ENCODE peak calls at places on chromosomes 16 and 17, in seven cellular contexts. H, Y, U, R, N, W and C are unnamed samples.

GRCh38 chr17:55545765-55546164 is 34.5 kb upstream of the SMIM36 start:
- DNase-seq in H (no peak), Y (no peak), U (no peak), R (no peak), N (no peak), W (no peak), C (no peak)

GRCh38 chr17:72631568-72631967 is 460.9 kb downstream of the SLC39A11 start:
- DNase-seq in H (no peak), Y (no peak), U (no peak), R (no peak), N (no peak), W (no peak), C (no peak)

GRCh38 chr16:2831203-2831602 is 1.1 kb downstream of the ZG16B start:
- DNase-seq in H (no peak), Y (no peak), U (no peak), R (no peak), N (no peak), W (no peak), C (no peak)

GRCh38 chr17:41583137-41584127 is 3.3 kb downstream of the KRT14 start:
- DNase-seq in H (peak; percentile 19), Y (no peak), U (no peak), R (no peak), N (no peak), W (peak; percentile 58), C (no peak)

GRCh38 chr16:81608515-81609209 is 164.1 kb downstream of the CMIP start:
- DNase-seq in H (no peak), Y (no peak), U (no peak), R (no peak), N (no peak), W (no peak), C (peak; percentile 56)

GRCh38 chr17:17180741-17181525 is 25.2 kb downstream of the PLD6 start:
- DNase-seq in H (no peak), Y (no peak), U (no peak), R (no peak), N (no peak), W (no peak), C (no peak)

GRCh38 chr16:75483222-75483621 is 12.0 kb downstream of the CHST6 start:
- DNase-seq in H (no peak), Y (peak; percentile 3), U (no peak), R (no peak), N (no peak), W (no peak), C (no peak)

GRCh38 chr17:72125742-72126141 is 4.9 kb downstream of the SOX9 start:
- DNase-seq in H (no peak), Y (no peak), U (no peak), R (no peak), N (no peak), W (no peak), C (no peak)

GRCh38 chr17:13646411-13646810 is 44.7 kb upstream of the HS3ST3A1 start:
- DNase-seq in H (no peak), Y (no peak), U (no peak), R (no peak), N (no peak), W (no peak), C (no peak)

GRCh38 chr17:12549499-12549901 is 116.2 kb upstream of the MYOCD start:
- DNase-seq in H (no peak), Y (no peak), U (no peak), R (no peak), N (no peak), W (no peak), C (no peak)

GRCh38 chr16:82533161-82533560 is 93.6 kb upstream of the CDH13 start:
- DNase-seq in H (no peak), Y (no peak), U (no peak), R (no peak), N (no peak), W (no peak), C (no peak)

GRCh38 chr16:81466351-81466960 is 21.8 kb downstream of the CMIP start:
- DNase-seq in H (no peak), Y (no peak), U (no peak), R (no peak), N (no peak), W (no peak), C (no peak)

GRCh38 chr16:49859139-49859947 is 3.4 kb upstream of the ZNF423 start:
- DNase-seq in H (peak; percentile 39), Y (no peak), U (peak; percentile 78), R (no peak), N (no peak), W (peak; percentile 79), C (no peak)

GRCh38 chr17:63479495-63480184 is 2.8 kb downstream of the ACE start:
- DNase-seq in H (no peak), Y (no peak), U (no peak), R (peak; percentile 58), N (no peak), W (no peak), C (no peak)

GRCh38 chr17:45016823-45017222 is 34.6 kb downstream of the DCAKD start:
- DNase-seq in H (peak; percentile 61), Y (no peak), U (no peak), R (no peak), N (no peak), W (peak; percentile 44), C (no peak)

GRCh38 chr17:57880086-57880456 is 30.2 kb upstream of the MRPS23 start:
- DNase-seq in H (no peak), Y (no peak), U (no peak), R (no peak), N (no peak), W (no peak), C (no peak)

GRCh38 chr16:3101018-3101840 is 2.1 kb upstream of the ZSCAN10 start:
- DNase-seq in H (peak; percentile 85), Y (no peak), U (no peak), R (peak; percentile 70), N (peak; percentile 68), W (no peak), C (peak; percentile 53)

GRCh38 chr17:12180644-12181261 is 160.1 kb downstream of the MAP2K4 start:
- DNase-seq in H (peak; percentile 58), Y (peak; percentile 53), U (peak; percentile 28), R (peak; percentile 39), N (no peak), W (peak; percentile 23), C (peak; percentile 59)

GRCh38 chr17:77071925-77072490 is 68.8 kb upstream of the SEC14L1 start:
- DNase-seq in H (no peak), Y (no peak), U (no peak), R (no peak), N (no peak), W (no peak), C (no peak)

GRCh38 chr17:77072670-77073069 is 68.1 kb upstream of the SEC14L1 start:
- DNase-seq in H (peak; percentile 71), Y (no peak), U (no peak), R (no peak), N (no peak), W (no peak), C (no peak)

GRCh38 chr17:77074681-77075080 is 66.1 kb upstream of the SEC14L1 start:
- DNase-seq in H (no peak), Y (no peak), U (no peak), R (no peak), N (no peak), W (no peak), C (no peak)

GRCh38 chr17:77070888-77071279 is 69.9 kb upstream of the SEC14L1 start:
- DNase-seq in H (peak; percentile 69), Y (no peak), U (no peak), R (no peak), N (no peak), W (no peak), C (no peak)

GRCh38 chr17:77076046-77076882 is 64.5 kb upstream of the SEC14L1 start:
- DNase-seq in H (no peak), Y (no peak), U (no peak), R (no peak), N (no peak), W (no peak), C (no peak)
- H3K4me3 ChIP-seq in H (no peak overlapping the region), Y (peak overlapping the region; percentile 27), U (no peak overlapping the region), R (no peak overlapping the region), N (no peak overlapping the region), W (no peak overlapping the region), C (no peak overlapping the region)

GRCh38 chr17:64772845-64773299 is 110.8 kb upstream of the SMURF2 start:
- DNase-seq in H (no peak), Y (no peak), U (no peak), R (no peak), N (no peak), W (no peak), C (no peak)

GRCh38 chr17:64773386-64773835 is 111.3 kb upstream of the SMURF2 start:
- DNase-seq in H (no peak), Y (no peak), U (no peak), R (no peak), N (no peak), W (no peak), C (no peak)

GRCh38 chr17:64774888-64775600 is 112.9 kb upstream of the SMURF2 start:
- DNase-seq in H (no peak), Y (no peak), U (no peak), R (no peak), N (no peak), W (no peak), C (no peak)

GRCh38 chr17:64775701-64776570 is 113.8 kb upstream of the SMURF2 start:
- DNase-seq in H (no peak), Y (no peak), U (no peak), R (no peak), N (no peak), W (no peak), C (no peak)

GRCh38 chr17:64773836-64774761 is 112.0 kb upstream of the SMURF2 start:
- DNase-seq in H (peak; percentile 81), Y (peak; percentile 18), U (no peak), R (peak; percentile 71), N (peak; percentile 93), W (peak; percentile 91), C (peak; percentile 69)
- TF ChIP-seq CTCF in H (peak; percentile 84), Y (peak; percentile 66), U (no peak), R (peak; percentile 65), N (peak; percentile 54), W (no peak), C (peak; percentile 26)

DNA sequence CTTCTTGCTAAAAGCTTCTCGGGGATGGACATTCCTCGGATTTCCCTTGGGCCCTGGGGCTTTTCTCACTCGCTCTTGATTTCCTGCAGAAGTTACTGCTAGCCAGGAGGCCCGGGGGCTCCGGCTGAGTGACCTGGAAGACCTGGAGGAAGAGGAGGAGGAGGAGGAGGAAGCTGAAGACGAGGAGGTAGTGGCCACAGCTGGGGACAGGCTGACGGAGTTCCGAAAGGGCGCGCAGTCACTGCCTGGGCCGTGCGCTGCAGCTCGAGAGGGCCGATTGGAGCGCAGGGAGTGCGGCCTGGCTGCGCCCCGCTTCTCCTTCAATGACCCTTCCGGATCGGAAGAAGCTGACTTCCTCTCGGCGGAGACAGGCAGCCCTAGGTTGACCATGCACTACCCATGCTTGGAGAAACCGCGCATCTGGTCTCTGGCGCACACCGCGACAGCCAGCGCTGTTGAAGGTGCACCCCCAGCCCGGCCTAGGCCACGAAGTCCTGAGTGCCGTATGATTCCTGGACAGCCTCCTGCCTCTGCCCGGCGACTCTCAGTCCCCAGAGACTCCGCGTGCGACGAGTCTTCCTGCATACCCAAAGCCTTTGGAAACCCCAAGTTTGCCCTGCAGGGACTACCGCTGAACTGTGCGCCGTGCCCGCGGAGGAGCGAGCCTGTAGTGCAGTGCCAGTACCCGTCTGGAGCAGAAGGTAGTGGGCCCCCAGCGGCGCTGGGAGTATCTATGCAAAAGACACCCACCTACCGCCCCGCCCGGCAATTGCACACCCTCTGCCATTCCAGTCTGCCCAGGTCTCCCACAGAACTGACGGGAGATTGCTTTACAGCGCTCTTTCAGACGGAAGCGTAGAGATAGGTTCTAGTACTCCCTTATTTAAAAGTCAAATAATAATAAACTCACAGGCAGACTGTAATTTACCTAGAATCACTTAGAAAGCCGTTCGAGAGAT is 4.9 kb downstream of the IRX6 start:
- DNase-seq in H (no peak), Y (no peak), U (no peak), R (no peak), N (no peak), W (no peak), C (no peak)
- H3K4me3 ChIP-seq in H (no peak overlapping the region), Y (no peak overlapping the region), U (no peak overlapping the region), R (no peak overlapping the region), N (peak overlapping the region; percentile 53), W (no peak overlapping the region), C (no peak overlapping the region)

GRCh38 chr16:54453863-54454262 is 167.3 kb upstream of the IRX3 start:
- DNase-seq in H (no peak), Y (no peak), U (no peak), R (no peak), N (no peak), W (no peak), C (no peak)
- TF ChIP-seq CTCF in H (no peak), Y (no peak), U (no peak), R (no peak), N (no peak), W (no peak), C (no peak)